ENCODE peak calls at places on chromosomes 16 and 17, in seven cellular contexts. One of them, this sample, is unnamed.

GRCh38 chr17:17774009-17774881 is 62.5 kb downstream of the SREBF1 start:
- DNase-seq in H9: no peak
- DNase-seq in body of pancreas: peak; percentile 72
- DNase-seq in lung: no peak
- DNase-seq in HuH-7.5: no peak
- DNase-seq in stimulated activated CD8-positive, alpha-beta memory T cell treated with anti-CD3 and anti-CD28 coated beads, Interleukin-4, amount 100 ng/mL, for 24 hours: no peak
- DNase-seq in OCI-LY7: no peak
- DNase-seq in this sample: no peak

GRCh38 chr16:8583712-8584111 is 6.6 kb downstream of the TMEM114 start:
- DNase-seq in H9: peak; percentile 76
- DNase-seq in body of pancreas: no peak
- DNase-seq in lung: no peak
- DNase-seq in HuH-7.5: no peak
- DNase-seq in stimulated activated CD8-positive, alpha-beta memory T cell treated with anti-CD3 and anti-CD28 coated beads, Interleukin-4, amount 100 ng/mL, for 24 hours: no peak
- DNase-seq in OCI-LY7: no peak
- DNase-seq in this sample: no peak

GRCh38 chr17:76726231-76726765 is at the start of gene JMJD6:
- DNase-seq in H9: peak; percentile 99
- DNase-seq in body of pancreas: peak; percentile 98
- DNase-seq in lung: peak; percentile 97
- DNase-seq in HuH-7.5: peak; percentile 91
- DNase-seq in stimulated activated CD8-positive, alpha-beta memory T cell treated with anti-CD3 and anti-CD28 coated beads, Interleukin-4, amount 100 ng/mL, for 24 hours: peak; percentile 91
- DNase-seq in OCI-LY7: peak; percentile 100
- DNase-seq in this sample: peak; percentile 99

GRCh38 chr17:28405632-28406477 is at the start of gene SLC46A1:
- DNase-seq in H9: peak; percentile 89
- DNase-seq in body of pancreas: peak; percentile 61
- DNase-seq in lung: peak; percentile 66
- DNase-seq in HuH-7.5: peak; percentile 68
- DNase-seq in stimulated activated CD8-positive, alpha-beta memory T cell treated with anti-CD3 and anti-CD28 coated beads, Interleukin-4, amount 100 ng/mL, for 24 hours: peak; percentile 65
- DNase-seq in OCI-LY7: no peak
- DNase-seq in this sample: peak; percentile 85

GRCh38 chr17:73494955-73495349 is 149.3 kb downstream of the SDK2 start:
- DNase-seq in H9: no peak
- DNase-seq in body of pancreas: no peak
- DNase-seq in lung: no peak
- DNase-seq in HuH-7.5: no peak
- DNase-seq in stimulated activated CD8-positive, alpha-beta memory T cell treated with anti-CD3 and anti-CD28 coated beads, Interleukin-4, amount 100 ng/mL, for 24 hours: no peak
- DNase-seq in OCI-LY7: no peak
- DNase-seq in this sample: no peak

GRCh38 chr17:55607736-55608341 is 96.6 kb upstream of the SMIM36 start:
- DNase-seq in H9: no peak
- DNase-seq in body of pancreas: peak; percentile 64
- DNase-seq in lung: peak; percentile 60
- DNase-seq in HuH-7.5: no peak
- DNase-seq in stimulated activated CD8-positive, alpha-beta memory T cell treated with anti-CD3 and anti-CD28 coated beads, Interleukin-4, amount 100 ng/mL, for 24 hours: no peak
- DNase-seq in OCI-LY7: no peak
- DNase-seq in this sample: no peak

GRCh38 chr17:80646328-80646727 is 101.7 kb downstream of the RPTOR start:
- DNase-seq in H9: no peak
- DNase-seq in body of pancreas: no peak
- DNase-seq in lung: no peak
- DNase-seq in HuH-7.5: no peak
- DNase-seq in stimulated activated CD8-positive, alpha-beta memory T cell treated with anti-CD3 and anti-CD28 coated beads, Interleukin-4, amount 100 ng/mL, for 24 hours: no peak
- DNase-seq in OCI-LY7: no peak
- DNase-seq in this sample: no peak

GRCh38 chr16:31713945-31714898 is 159.4 kb upstream of the ZNF267 start:
- DNase-seq in H9: peak; percentile 66
- DNase-seq in body of pancreas: no peak
- DNase-seq in lung: no peak
- DNase-seq in HuH-7.5: no peak
- DNase-seq in stimulated activated CD8-positive, alpha-beta memory T cell treated with anti-CD3 and anti-CD28 coated beads, Interleukin-4, amount 100 ng/mL, for 24 hours: no peak
- DNase-seq in OCI-LY7: no peak
- DNase-seq in this sample: no peak

GRCh38 chr16:25264599-25264998 is 7.0 kb upstream of the ZKSCAN2 start:
- DNase-seq in H9: no peak
- DNase-seq in body of pancreas: no peak
- DNase-seq in lung: no peak
- DNase-seq in HuH-7.5: no peak
- DNase-seq in stimulated activated CD8-positive, alpha-beta memory T cell treated with anti-CD3 and anti-CD28 coated beads, Interleukin-4, amount 100 ng/mL, for 24 hours: no peak
- DNase-seq in OCI-LY7: no peak
- DNase-seq in this sample: no peak